ENCODE peak calls at places on chromosomes 16 and 17, in nine cellular contexts. P is stomach; K is SK-N-SH; J is CD4-positive, CD25-positive, alpha-beta regulatory T cell; F is aorta; C is gastrocnemius medialis; H is A549; D is keratinocyte; G is heart right ventricle. W is an unnamed sample.

GRCh38 chr17:21357281-21357680 is 18.9 kb upstream of the KCNJ12 start:
- DNase-seq in P (no peak), K (no peak), J (no peak), F (no peak), C (no peak), H (no peak), D (no peak), G (no peak), W (no peak)

GRCh38 chr17:76726766-76727718 is at the start of gene METTL23:
- DNase-seq in P (peak; percentile 88), K (peak; percentile 89), J (peak; percentile 93), F (peak; percentile 91), C (peak; percentile 87), H (peak; percentile 90), D (no peak), G (peak; percentile 88), W (peak; percentile 76)

GRCh38 chr17:48492401-48493298 is 38.2 kb downstream of the HOXB1 start:
- DNase-seq in P (peak; percentile 69), K (peak; percentile 81), J (peak; percentile 52), F (peak; percentile 82), C (peak; percentile 64), H (peak; percentile 85), D (no peak), G (peak; percentile 75), W (peak; percentile 72)

GRCh38 chr16:52584354-52584840 is 37.5 kb upstream of the TOX3 start:
- DNase-seq in P (no peak), K (no peak), J (no peak), F (no peak), C (no peak), H (no peak), D (no peak), G (no peak), W (no peak)

GRCh38 chr16:17972460-17972943 is 364.0 kb downstream of the NPIPA8 start:
- DNase-seq in P (no peak), K (peak; percentile 88), J (no peak), F (no peak), C (peak; percentile 18), H (no peak), D (no peak), G (no peak), W (no peak)

GRCh38 chr17:57761887-57762286 is 16.8 kb upstream of the CCDC182 start:
- DNase-seq in P (no peak), K (no peak), J (no peak), F (no peak), C (no peak), H (no peak), D (no peak), G (no peak), W (peak; percentile 31)

GRCh38 chr17:6502142-6502541 is 54.2 kb downstream of the PITPNM3 start:
- DNase-seq in P (no peak), K (no peak), J (no peak), F (no peak), C (no peak), H (no peak), D (no peak), G (no peak), W (no peak)

GRCh38 chr16:72198021-72198420 is 26.1 kb upstream of the PMFBP1 start:
- DNase-seq in P (no peak), K (peak; percentile 68), J (no peak), F (no peak), C (no peak), H (no peak), D (no peak), G (no peak), W (no peak)

GRCh38 chr17:79088266-79088996 is 13.8 kb downstream of the ENGASE start:
- DNase-seq in P (no peak), K (no peak), J (no peak), F (no peak), C (no peak), H (no peak), D (no peak), G (no peak), W (no peak)

GRCh38 chr16:16007743-16008111 is 58.3 kb downstream of the ABCC1 start:
- DNase-seq in P (no peak), K (no peak), J (no peak), F (no peak), C (no peak), H (no peak), D (no peak), G (no peak), W (no peak)

GRCh38 chr17:15220785-15221184 is 44.3 kb downstream of the PMP22 start:
- DNase-seq in P (no peak), K (no peak), J (no peak), F (no peak), C (no peak), H (no peak), D (no peak), G (no peak), W (no peak)

GRCh38 chr17:62614142-62614541 is 13.3 kb upstream of the MRC2 start:
- DNase-seq in P (no peak), K (no peak), J (no peak), F (no peak), C (no peak), H (no peak), D (no peak), G (no peak), W (no peak)

GRCh38 chr16:65318138-65318537 is 196.3 kb upstream of the CDH11 start:
- DNase-seq in P (no peak), K (peak; percentile 64), J (no peak), F (no peak), C (no peak), H (no peak), D (no peak), G (no peak), W (peak; percentile 28)

GRCh38 chr17:44998646-44999045 is 30.5 kb upstream of the C1QL1 start:
- DNase-seq in P (no peak), K (no peak), J (no peak), F (no peak), C (no peak), H (no peak), D (no peak), G (no peak), W (no peak)

GRCh38 chr16:58492735-58493134 is 7.2 kb upstream of the NDRG4 start:
- DNase-seq in P (no peak), K (peak; percentile 53), J (no peak), F (peak; percentile 29), C (no peak), H (no peak), D (no peak), G (no peak), W (peak; percentile 60)

GRCh38 chr17:34391241-34391640 is 28.2 kb upstream of the CCL1 start:
- DNase-seq in P (no peak), K (no peak), J (no peak), F (no peak), C (no peak), H (no peak), D (no peak), G (no peak), W (no peak)

GRCh38 chr16:69423189-69423588 is 1.2 kb upstream of the CYB5B start:
- DNase-seq in P (no peak), K (no peak), J (no peak), F (no peak), C (no peak), H (no peak), D (no peak), G (no peak), W (peak; percentile 17)

GRCh38 chr16:69413045-69413664 is 11.3 kb upstream of the CYB5B start:
- DNase-seq in P (no peak), K (no peak), J (no peak), F (no peak), C (no peak), H (no peak), D (no peak), G (no peak), W (no peak)

GRCh38 chr16:69412287-69412686 is 12.1 kb upstream of the CYB5B start:
- DNase-seq in P (no peak), K (no peak), J (no peak), F (no peak), C (no peak), H (no peak), D (no peak), G (no peak), W (no peak)

GRCh38 chr16:69419956-69420355 is 4.5 kb upstream of the CYB5B start:
- DNase-seq in P (no peak), K (no peak), J (no peak), F (no peak), C (no peak), H (no peak), D (no peak), G (no peak), W (no peak)

GRCh38 chr16:69417537-69418199 is 6.8 kb upstream of the CYB5B start:
- DNase-seq in P (no peak), K (no peak), J (no peak), F (no peak), C (peak; percentile 34), H (peak; percentile 78), D (no peak), G (no peak), W (peak; percentile 64)
- H3K4me1 ChIP-seq in P (peaks cover 15% of the 10 kb centered on the region), K (peaks cover 3% of the 10 kb centered on the region), J (no peaks in the 10 kb centered on the region), F (no peaks in the 10 kb centered on the region), C (peaks cover 18% of the 10 kb centered on the region), H (peaks cover 62% of the 10 kb centered on the region), D (peaks cover 10% of the 10 kb centered on the region), G (peaks cover 9% of the 10 kb centered on the region), W (no peaks in the 10 kb centered on the region)

GRCh38 chr17:50145532-50146229 is 4.8 kb downstream of the PPP1R9B start:
- DNase-seq in P (no peak), K (no peak), J (no peak), F (no peak), C (no peak), H (no peak), D (no peak), G (no peak), W (no peak)
- H3K4me1 ChIP-seq in P (peaks cover 82% of the 10 kb centered on the region), K (peaks cover 21% of the 10 kb centered on the region), J (peaks cover 74% of the 10 kb centered on the region), F (peaks cover 3% of the 10 kb centered on the region), C (peaks cover 42% of the 10 kb centered on the region), H (peaks cover 41% of the 10 kb centered on the region), D (peaks cover 26% of the 10 kb centered on the region), G (peaks cover 45% of the 10 kb centered on the region), W (peaks cover 16% of the 10 kb centered on the region)

DNA sequence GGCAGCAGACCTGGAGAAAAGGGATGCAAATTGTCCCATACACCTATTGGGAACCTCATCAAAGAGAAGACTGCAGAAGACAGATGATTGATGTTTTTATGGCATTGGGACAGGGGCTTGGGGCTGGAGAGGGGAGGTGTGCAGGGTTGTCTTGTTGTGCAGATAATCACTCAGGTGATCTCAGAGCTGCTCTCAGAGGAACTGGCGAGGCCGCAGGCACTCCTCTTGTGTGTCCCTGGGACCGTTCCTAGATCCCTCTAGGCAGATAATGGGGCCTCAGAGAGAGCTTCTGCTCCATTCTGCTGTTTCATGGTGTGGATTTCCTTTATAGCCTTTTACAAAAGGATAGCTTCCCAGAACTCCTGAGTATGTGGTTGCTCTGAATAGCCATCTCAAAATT is 1.6 kb downstream of the RNF213 start:
- DNase-seq in P (no peak), K (no peak), J (no peak), F (no peak), C (no peak), H (no peak), D (no peak), G (no peak), W (no peak)
- H3K4me1 ChIP-seq in P (peaks cover 61% of the 10 kb centered on the region), K (peaks cover 34% of the 10 kb centered on the region), J (peaks cover 77% of the 10 kb centered on the region), F (no peaks in the 10 kb centered on the region), C (peaks cover 34% of the 10 kb centered on the region), H (peaks cover 52% of the 10 kb centered on the region), D (peaks cover 25% of the 10 kb centered on the region), G (peaks cover 25% of the 10 kb centered on the region), W (peaks cover 35% of the 10 kb centered on the region)

DNA sequence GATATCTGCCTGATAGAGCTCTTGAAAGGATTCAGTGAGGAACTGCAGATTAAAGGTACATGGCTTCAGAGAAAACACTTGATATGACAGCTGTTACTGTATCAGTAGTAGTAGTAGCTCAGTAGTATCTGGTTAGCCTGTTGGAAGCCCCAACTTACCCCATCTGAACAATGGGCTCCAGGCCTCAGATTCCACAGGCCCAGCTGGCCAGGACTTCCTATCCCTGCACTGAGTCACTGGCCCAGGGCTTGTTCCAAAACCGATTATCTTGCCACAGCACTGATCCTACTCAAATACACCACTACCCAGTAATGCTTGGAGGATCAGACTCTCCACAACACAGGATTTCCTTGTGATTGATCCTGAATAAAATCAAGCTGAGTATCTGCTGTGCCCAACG is 32.6 kb downstream of the DCUN1D3 start:
- DNase-seq in P (no peak), K (no peak), J (no peak), F (no peak), C (no peak), H (no peak), D (no peak), G (no peak), W (no peak)
- H3K4me1 ChIP-seq in P (peaks cover 81% of the 10 kb centered on the region), K (peaks cover 41% of the 10 kb centered on the region), J (no peaks in the 10 kb centered on the region), F (peaks cover 9% of the 10 kb centered on the region), C (peaks cover 53% of the 10 kb centered on the region), H (peaks cover 58% of the 10 kb centered on the region), D (peaks cover 60% of the 10 kb centered on the region), G (peaks cover 70% of the 10 kb centered on the region), W (peaks cover 16% of the 10 kb centered on the region)

W was measured in GM23338.